ENCODE peak calls at places on chromosome 2, in seven cellular contexts. R, H, O, L, M, Y and A are unnamed samples.

GRCh38 chr2:3489449-3490115 is 29.7 kb downstream of the ADI1 start:
- DNase-seq in R (no peak), H (no peak), O (no peak), L (no peak), M (no peak), Y (no peak), A (no peak)

GRCh38 chr2:157894694-157895450 is 18.7 kb upstream of the ACVR1 start:
- DNase-seq in R (peak; percentile 84), H (no peak), O (peak; percentile 34), L (no peak), M (peak; percentile 73), Y (no peak), A (peak; percentile 50)

GRCh38 chr2:204665244-204665643 is 120.0 kb downstream of the PARD3B start:
- DNase-seq in R (peak; percentile 60), H (no peak), O (no peak), L (no peak), M (peak; percentile 55), Y (no peak), A (peak; percentile 71)

GRCh38 chr2:99836670-99837069 is 305.7 kb downstream of the AFF3 start:
- DNase-seq in R (no peak), H (no peak), O (no peak), L (no peak), M (no peak), Y (no peak), A (no peak)

GRCh38 chr2:167212054-167212648 is 323.9 kb downstream of the XIRP2 start:
- DNase-seq in R (peak; percentile 66), H (no peak), O (no peak), L (peak; percentile 34), M (peak; percentile 72), Y (no peak), A (peak; percentile 31)

GRCh38 chr2:111168528-111168929 is 47.8 kb downstream of the BCL2L11 start:
- DNase-seq in R (peak; percentile 89), H (no peak), O (peak; percentile 44), L (peak; percentile 67), M (peak; percentile 61), Y (peak; percentile 39), A (peak; percentile 76)

GRCh38 chr2:10405441-10405840 is 42.7 kb downstream of the ODC1 start:
- DNase-seq in R (peak; percentile 95), H (no peak), O (peak; percentile 67), L (no peak), M (peak; percentile 85), Y (peak; percentile 49), A (peak; percentile 29)

GRCh38 chr2:71067567-71068217 is 756 bp upstream of the NAGK start:
- DNase-seq in R (no peak), H (no peak), O (no peak), L (no peak), M (peak; percentile 54), Y (peak; percentile 55), A (no peak)

GRCh38 chr2:149744845-149745244 is 157.3 kb upstream of the MMADHC start:
- DNase-seq in R (peak; percentile 78), H (no peak), O (no peak), L (no peak), M (peak; percentile 52), Y (no peak), A (no peak)

GRCh38 chr2:145413261-145413660 is 893.3 kb upstream of the ZEB2 start:
- DNase-seq in R (no peak), H (no peak), O (no peak), L (no peak), M (no peak), Y (no peak), A (no peak)

GRCh38 chr2:21966139-21966538 is 842.4 kb downstream of the TDRD15 start:
- DNase-seq in R (peak; percentile 74), H (no peak), O (peak; percentile 1), L (no peak), M (peak; percentile 28), Y (no peak), A (no peak)

GRCh38 chr2:39913648-39914456 is 134.8 kb upstream of the THUMPD2 start:
- DNase-seq in R (peak; percentile 88), H (no peak), O (peak; percentile 63), L (no peak), M (peak; percentile 86), Y (no peak), A (peak; percentile 27)

GRCh38 chr2:152432206-152432653 is 97.3 kb downstream of the FMNL2 start:
- DNase-seq in R (peak; percentile 41), H (no peak), O (no peak), L (no peak), M (peak; percentile 92), Y (no peak), A (no peak)

GRCh38 chr2:85525567-85525966 is 13.4 kb upstream of the MAT2A start:
- DNase-seq in R (no peak), H (no peak), O (no peak), L (no peak), M (no peak), Y (no peak), A (no peak)

DNA sequence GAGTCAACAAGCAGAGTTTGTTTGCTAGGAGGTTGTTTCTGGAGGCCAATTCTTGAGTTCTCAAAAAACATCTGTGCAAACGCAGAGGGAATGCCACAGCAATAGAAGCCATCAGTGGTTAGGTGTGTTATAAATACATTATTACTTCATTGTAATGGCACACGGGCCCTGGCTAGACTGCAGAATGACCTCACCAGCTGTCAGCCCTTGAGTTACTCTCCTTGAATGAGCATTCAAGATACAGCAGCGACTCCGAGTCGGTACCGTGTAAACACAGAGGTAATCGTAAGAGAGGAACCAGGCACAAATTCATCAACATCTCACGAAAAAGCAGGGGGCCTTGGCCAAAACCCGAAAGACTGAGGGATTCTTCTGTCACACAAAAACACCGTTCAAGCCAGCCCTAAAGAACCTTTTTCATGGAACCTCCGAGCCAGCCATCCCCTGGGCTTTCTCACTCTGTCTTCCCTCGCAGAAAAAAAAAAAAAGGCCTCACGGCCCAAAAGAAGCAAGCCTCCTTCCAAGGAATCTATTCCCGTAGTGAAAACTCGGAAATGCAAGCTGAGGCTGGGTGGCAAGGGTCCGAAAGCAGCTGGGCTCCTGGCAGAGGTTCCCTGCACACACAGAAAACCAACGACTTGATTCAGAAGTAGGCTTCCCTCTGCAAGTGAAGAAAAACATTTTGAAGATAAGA is 133.7 kb upstream of the MEIS1 start:
- DNase-seq in R (peak; percentile 34), H (no peak), O (no peak), L (no peak), M (peak; percentile 2), Y (no peak), A (peak; percentile 65)
- H3K27ac ChIP-seq in R (no peak overlapping the region), H (no peak overlapping the region), O (no peak overlapping the region), L (no peak overlapping the region), M (no peak overlapping the region), Y (no peak overlapping the region), A (peak overlapping the region; percentile 0)

DNA sequence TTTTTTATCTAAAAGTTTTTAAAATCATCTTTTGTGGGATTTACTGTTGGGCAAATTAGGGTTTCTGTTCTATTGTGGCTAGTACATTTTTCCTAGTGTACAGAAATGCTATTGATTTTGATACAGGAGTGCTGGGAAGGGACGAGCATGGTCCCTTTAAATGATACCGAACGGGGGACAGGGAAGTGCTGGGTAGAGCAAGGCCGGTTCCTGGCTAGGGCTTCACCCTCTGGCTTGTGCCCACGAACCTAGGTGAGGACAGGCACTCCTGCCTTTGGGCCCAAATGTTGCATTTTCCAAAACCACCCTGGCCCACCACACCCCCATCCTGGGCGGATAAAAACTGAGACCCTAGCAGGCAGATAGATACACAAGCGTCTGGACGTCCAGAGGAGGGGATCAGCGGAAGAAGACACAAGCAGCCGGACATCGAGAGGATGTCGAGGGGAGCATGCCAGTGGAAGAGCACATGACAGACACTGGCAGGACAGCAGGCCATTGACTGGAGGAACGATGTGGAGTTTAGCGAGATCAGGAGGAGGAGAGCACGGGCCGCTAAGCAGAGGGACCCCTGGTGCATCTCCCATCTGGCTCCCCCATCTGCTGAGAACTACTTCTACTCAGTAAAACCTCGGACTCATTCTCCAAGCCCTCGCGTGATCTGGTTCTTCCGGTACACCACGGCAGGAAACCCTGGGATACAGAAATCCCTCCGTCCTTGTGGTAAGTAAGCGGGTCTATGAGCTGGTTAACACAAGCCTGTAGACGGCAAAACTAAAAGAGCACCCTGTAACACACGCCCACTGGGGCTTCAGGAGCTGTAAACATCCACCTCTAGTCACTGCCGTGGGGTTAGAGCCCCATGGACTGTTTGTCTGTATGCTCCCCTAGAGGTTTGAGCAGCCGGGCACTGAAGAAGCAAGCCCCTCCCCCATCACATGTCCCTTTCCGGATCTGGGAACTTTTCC is 13.5 kb upstream of the CALCRL start:
- DNase-seq in R (no peak), H (no peak), O (no peak), L (no peak), M (peak; percentile 74), Y (peak; percentile 36), A (no peak)
- H3K4me3 ChIP-seq in R (no peak overlapping the region), H (no peak overlapping the region), O (no peak overlapping the region), L (peak overlapping the region; percentile 17), M (no peak overlapping the region), Y (peak overlapping the region; percentile 10), A (no peak overlapping the region)

GRCh38 chr2:199850250-199850717 is 708 bp downstream of the FTCDNL1 start:
- DNase-seq in R (no peak), H (no peak), O (no peak), L (no peak), M (no peak), Y (no peak), A (no peak)

GRCh38 chr2:199848323-199848722 is 2.7 kb downstream of the FTCDNL1 start:
- DNase-seq in R (no peak), H (no peak), O (no peak), L (no peak), M (no peak), Y (no peak), A (no peak)

GRCh38 chr2:199851886-199852285 is 894 bp upstream of the FTCDNL1 start:
- DNase-seq in R (no peak), H (no peak), O (no peak), L (no peak), M (no peak), Y (no peak), A (no peak)

GRCh38 chr2:199850718-199851498 is at the start of gene FTCDNL1:
- DNase-seq in R (peak; percentile 13), H (peak; percentile 59), O (no peak), L (peak; percentile 71), M (peak; percentile 36), Y (peak; percentile 73), A (peak; percentile 68)

GRCh38 chr2:199851499-199851816 is 466 bp upstream of the FTCDNL1 start:
- DNase-seq in R (no peak), H (no peak), O (no peak), L (no peak), M (no peak), Y (no peak), A (no peak)
- H3K27ac ChIP-seq in R (no peak overlapping the region), H (peak overlapping the region; percentile 83), O (no peak overlapping the region), L (peak overlapping the region; percentile 55), M (no peak overlapping the region), Y (no peak overlapping the region), A (no peak overlapping the region)

DNA sequence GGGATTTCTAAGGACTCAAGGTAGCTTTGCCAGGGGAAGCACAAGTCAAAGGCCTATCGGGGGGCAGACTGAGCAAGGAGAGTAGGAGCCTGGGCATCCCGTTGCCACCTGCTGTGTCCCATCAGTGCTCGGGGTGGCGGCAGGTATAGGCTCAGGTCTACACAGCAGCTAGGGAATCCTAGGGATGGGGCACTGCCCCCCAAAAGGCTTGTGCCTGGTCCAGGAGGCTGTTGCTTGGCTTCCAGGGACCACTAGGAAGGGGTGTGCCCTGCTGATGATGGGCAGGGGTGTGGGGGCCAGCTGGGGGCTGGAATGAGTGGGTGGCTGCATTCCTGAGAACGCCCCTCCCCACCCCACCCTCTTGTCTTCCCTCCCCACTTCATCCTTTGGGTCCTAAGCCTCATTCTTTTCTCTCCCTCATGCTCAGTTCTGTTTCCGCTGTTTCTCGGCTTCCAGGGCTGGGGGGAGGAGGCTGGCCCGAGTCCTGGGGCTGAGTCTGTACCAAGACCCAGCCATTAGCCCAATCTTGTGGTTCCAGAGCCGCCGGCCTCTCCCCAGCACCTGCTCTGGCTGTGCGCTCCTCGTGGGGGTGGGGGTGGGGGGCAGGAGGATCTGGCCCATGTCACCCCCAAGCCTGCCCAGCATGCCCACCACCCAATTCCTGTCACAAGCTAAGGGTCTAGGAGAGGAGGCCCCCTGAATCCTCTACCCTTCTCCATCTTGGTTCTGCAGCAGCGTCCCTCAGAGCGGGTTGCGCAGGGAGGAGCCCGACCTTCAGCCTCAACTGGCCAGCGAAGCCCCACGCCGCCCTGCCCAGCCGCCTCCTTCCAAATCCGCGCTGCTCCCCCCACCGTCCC is 12.8 kb downstream of the SPEG start:
- DNase-seq in R (no peak), H (no peak), O (no peak), L (no peak), M (no peak), Y (no peak), A (no peak)
- H3K4me3 ChIP-seq in R (no peak overlapping the region), H (no peak overlapping the region), O (no peak overlapping the region), L (peak overlapping the region; percentile 18), M (no peak overlapping the region), Y (no peak overlapping the region), A (no peak overlapping the region)